ENCODE peak calls at places on chromosomes 16 and 17, in ten cellular contexts. O is sigmoid colon, C is heart left ventricle, V is ovary, W is suprapubic skin, X is adrenal gland, D is uterus, M is A549, Q is IMR-90, B is stomach. S is an unnamed sample.

GRCh38 chr16:20363191-20363590 is 10.7 kb upstream of the UMOD start:
- DNase-seq in B (no peak), X (no peak), D (no peak), Q (no peak), M (no peak), W (no peak), C (no peak), O (no peak), V (no peak), S (no peak)

GRCh38 chr16:86850675-86851074 is 272.3 kb downstream of the FOXL1 start:
- DNase-seq in W (no peak), O (no peak), C (no peak), B (no peak), D (no peak), X (no peak), Q (no peak), V (no peak), M (no peak), S (no peak)

GRCh38 chr17:61444831-61445230 is 7.4 kb upstream of the TBX4 start:
- DNase-seq in V (no peak), C (no peak), B (no peak), Q (peak), O (no peak), W (no peak), D (no peak), X (no peak), M (peak), S (no peak)

GRCh38 chr17:76272541-76273434 is 7.6 kb downstream of the UBALD2 start:
- DNase-seq in B (no peak), O (no peak), X (no peak), W (no peak), M (no peak), Q (no peak), V (no peak), C (peak), D (no peak), S (peak)

GRCh38 chr16:181668-182021 is 1.4 kb downstream of the HBQ1 start:
- DNase-seq in V (no peak), X (no peak), O (no peak), B (no peak), C (no peak), Q (no peak), M (no peak), W (no peak), D (no peak), S (no peak)

GRCh38 chr17:78454346-78454745 is 75.9 kb downstream of the PGS1 start:
- DNase-seq in W (no peak), B (no peak), X (no peak), O (no peak), Q (no peak), M (no peak), D (no peak), V (no peak), C (no peak), S (no peak)

GRCh38 chr17:42288985-42289862 is 926 bp downstream of the STAT5A start:
- DNase-seq in B (peak), M (no peak), C (peak), Q (no peak), O (peak), X (peak), D (peak), W (peak), V (peak), S (peak)

GRCh38 chr16:69936751-69937211 is 14.4 kb upstream of the CLEC18A start:
- DNase-seq in V (no peak), B (no peak), C (no peak), Q (no peak), M (no peak), X (no peak), W (peak), O (no peak), D (no peak), S (peak)

GRCh38 chr17:82025401-82026107 is 2.4 kb downstream of the LRRC45 start:
- DNase-seq in M (no peak), O (no peak), D (no peak), Q (no peak), W (no peak), B (no peak), C (no peak), V (no peak), X (no peak), S (peak)

GRCh38 chr17:76921340-76922036 is 53.3 kb downstream of the MGAT5B start:
- DNase-seq in M (no peak), C (no peak), O (no peak), X (no peak), B (no peak), V (no peak), D (no peak), W (no peak), Q (no peak), S (no peak)

GRCh38 chr16:53456625-53457024 is 22.4 kb downstream of the RBL2 start:
- DNase-seq in D (no peak), Q (no peak), V (no peak), X (no peak), O (no peak), W (no peak), M (no peak), B (no peak), C (no peak), S (no peak)

GRCh38 chr17:81804559-81805399 is 829 bp downstream of the GCGR start:
- DNase-seq in C (no peak), V (no peak), W (no peak), Q (no peak), M (peak), X (no peak), B (no peak), O (no peak), D (no peak), S (no peak)

GRCh38 chr17:44829558-44830358 is at the start of gene GJC1:
- DNase-seq in X (no peak), C (peak), W (no peak), M (peak), O (peak), V (peak), B (no peak), D (peak), Q (no peak), S (peak)

GRCh38 chr16:21684199-21684598 is 20.4 kb downstream of the OTOA start:
- DNase-seq in W (peak), V (no peak), O (no peak), M (no peak), C (no peak), Q (no peak), B (no peak), X (peak), D (no peak), S (no peak)

GRCh38 chr16:54929090-54930033 is 1.3 kb upstream of the IRX5 start:
- DNase-seq in B (peak), M (peak), Q (peak), W (peak), V (peak), X (peak), O (peak), D (peak), C (peak), S (peak)
- TF ChIP-seq CTCF in B (peak), M (peak), Q (no peak), W (peak), V (peak), X (no peak), O (no peak), D (no peak), C (peak), S (peak)

GRCh38 chr17:16286009-16286946 is 67.0 kb downstream of the CENPV start:
- DNase-seq in V (peak), Q (peak), M (peak), W (peak), X (peak), B (peak), D (peak), O (peak), C (peak), S (no peak)
- TF ChIP-seq POLR2A in V (peak), Q (peak), M (peak), W (no peak), X (no peak), B (no peak), D (peak), O (no peak), C (no peak), S (peak)

DNA sequence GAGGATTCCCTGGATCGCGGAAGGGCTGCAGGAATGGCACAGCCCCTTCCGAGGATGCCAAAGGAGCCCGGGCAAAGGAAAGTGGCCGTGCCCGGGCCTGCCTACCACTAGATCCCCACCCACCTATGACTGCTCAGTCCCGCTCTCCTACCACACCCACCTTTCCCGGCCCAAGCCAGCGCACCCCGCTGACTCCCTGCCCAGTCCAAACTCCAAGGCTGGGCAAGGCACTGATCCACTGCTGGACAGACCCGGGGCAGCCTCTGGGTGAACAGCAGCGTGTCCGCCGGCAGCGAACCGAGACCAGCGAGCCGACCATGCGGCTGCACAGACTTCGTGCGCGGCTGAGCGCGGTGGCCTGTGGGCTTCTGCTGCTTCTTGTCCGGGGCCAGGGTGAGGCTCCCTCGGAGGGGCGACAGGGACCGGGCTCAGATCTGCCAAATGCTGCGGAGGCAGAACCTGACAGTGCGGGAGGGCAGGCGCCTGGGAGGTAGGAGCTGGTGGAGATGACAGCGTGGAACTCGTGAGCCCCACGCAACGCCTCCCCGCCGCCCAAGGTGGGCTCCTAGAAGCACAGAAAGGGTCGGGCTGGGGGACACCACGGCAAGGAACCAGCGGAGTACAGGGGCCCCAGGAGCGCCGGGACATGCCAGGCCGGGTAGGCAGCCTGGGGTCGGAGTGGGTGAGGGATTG is at the start of gene CES2:
- DNase-seq in W (no peak), D (no peak), M (no peak), O (no peak), C (peak), X (peak), B (peak), V (peak), Q (peak), S (peak)
- TF ChIP-seq CTCF in W (no peak), D (no peak), M (no peak), O (no peak), C (no peak), X (no peak), B (no peak), V (no peak), Q (no peak), S (no peak)

GRCh38 chr17:48051706-48052486 is 3.7 kb downstream of the NFE2L1 start:
- DNase-seq in Q (peak), V (peak), C (peak), W (no peak), O (peak), M (no peak), B (peak), X (peak), D (peak), S (no peak)
- TF ChIP-seq POLR2A in Q (no peak), V (peak), C (no peak), W (no peak), O (no peak), M (no peak), B (no peak), X (no peak), D (no peak), S (no peak)

GRCh38 chr17:59221159-59221847 is 992 bp downstream of the GDPD1 start:
- DNase-seq in M (no peak), X (no peak), O (no peak), C (no peak), B (no peak), Q (no peak), D (no peak), W (no peak), V (no peak), S (no peak)
- TF ChIP-seq CTCF in M (no peak), X (no peak), O (no peak), C (no peak), B (no peak), Q (no peak), D (no peak), W (no peak), V (no peak), S (no peak)

GRCh38 chr17:38452719-38453118 is 24.5 kb downstream of the ARHGAP23 start:
- DNase-seq in W (no peak), X (no peak), O (no peak), M (no peak), C (no peak), D (no peak), B (no peak), Q (no peak), V (peak), S (no peak)

GRCh38 chr17:38451840-38452529 is 23.7 kb downstream of the ARHGAP23 start:
- DNase-seq in M (no peak), X (peak), C (peak), B (no peak), D (peak), Q (peak), V (peak), O (no peak), W (no peak), S (no peak)

GRCh38 chr17:38454528-38454927 is 26.3 kb downstream of the ARHGAP23 start:
- DNase-seq in Q (peak), V (peak), M (peak), O (peak), X (peak), C (peak), D (peak), W (no peak), B (peak), S (peak)

GRCh38 chr17:38455288-38455915 is 27.1 kb downstream of the ARHGAP23 start:
- DNase-seq in B (no peak), W (no peak), O (no peak), Q (no peak), M (peak), X (no peak), C (no peak), D (no peak), V (peak), S (no peak)

DNA sequence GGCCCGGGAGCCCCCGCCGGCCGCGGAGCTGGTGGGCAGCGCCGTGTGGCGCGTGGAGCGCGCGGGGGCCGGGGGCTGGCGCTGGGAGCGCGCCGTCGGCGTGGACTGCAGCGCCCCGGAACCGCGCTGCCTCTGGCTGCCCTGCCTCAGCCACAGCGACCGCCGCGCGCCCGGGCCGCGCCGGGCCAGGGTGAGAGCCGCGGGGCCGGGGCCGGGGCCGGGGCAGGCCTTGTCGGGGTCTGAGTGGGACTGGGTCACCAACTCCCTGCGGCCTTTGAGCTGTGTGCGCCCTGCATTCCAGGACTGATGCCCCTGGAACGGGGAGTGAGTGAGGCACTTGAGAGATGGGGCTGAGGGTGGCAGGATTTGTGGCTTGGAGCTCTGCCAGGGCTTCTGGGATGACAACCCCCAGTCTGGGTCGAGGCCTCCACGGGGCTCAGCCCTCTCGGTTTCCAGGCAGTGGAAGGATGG is 25.7 kb downstream of the ARHGAP23 start:
- DNase-seq in W (no peak), Q (peak), D (peak), B (no peak), O (no peak), M (no peak), C (no peak), V (peak), X (peak), S (no peak)
- TF ChIP-seq POLR2A in W (no peak), Q (no peak), D (no peak), B (no peak), O (no peak), M (no peak), C (no peak), V (no peak), X (no peak), S (peak)

GRCh38 chr17:46876353-46876887 is 25.0 kb downstream of the WNT9B start:
- DNase-seq in W (no peak), C (no peak), D (no peak), Q (no peak), O (no peak), V (no peak), X (no peak), M (no peak), B (peak), S (peak)
- TF ChIP-seq CTCF in W (no peak), C (no peak), D (no peak), Q (no peak), O (peak), V (no peak), X (no peak), M (peak), B (peak), S (peak)

GRCh38 chr17:57926723-57927047 is 28.5 kb downstream of the CUEDC1 start:
- DNase-seq in M (no peak), O (no peak), D (no peak), C (no peak), Q (no peak), X (no peak), B (no peak), V (no peak), W (no peak), S (no peak)

GRCh38 chr17:57929392-57929791 is 25.8 kb downstream of the CUEDC1 start:
- DNase-seq in C (no peak), B (no peak), Q (no peak), O (no peak), D (no peak), W (no peak), X (no peak), M (no peak), V (no peak), S (no peak)

GRCh38 chr17:57927048-57927723 is 28.0 kb downstream of the CUEDC1 start:
- DNase-seq in W (no peak), C (no peak), Q (peak), B (peak), M (no peak), D (no peak), O (no peak), X (peak), V (no peak), S (peak)

GRCh38 chr17:57930239-57930638 is 25.0 kb downstream of the CUEDC1 start:
- DNase-seq in V (no peak), W (no peak), C (no peak), Q (no peak), M (no peak), B (no peak), X (no peak), D (no peak), O (no peak), S (no peak)

DNA sequence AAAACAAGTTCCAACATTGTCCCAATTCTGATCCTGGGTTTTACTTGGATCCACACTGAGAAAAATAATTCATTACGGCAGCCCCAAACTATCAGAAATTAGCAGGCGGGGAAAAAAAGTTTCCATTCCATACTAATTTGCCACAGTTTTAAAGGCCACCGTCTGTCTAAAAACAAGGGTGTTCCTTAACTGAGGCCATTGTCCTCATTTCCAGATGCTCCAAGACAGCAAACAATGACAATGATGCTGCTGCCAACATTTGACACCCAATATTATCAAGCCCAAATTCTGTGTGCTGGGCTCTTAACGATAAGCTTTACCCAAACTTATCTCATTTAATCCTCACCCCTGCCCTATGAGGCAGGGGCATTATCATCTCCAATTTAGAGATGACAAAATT is 26.3 kb downstream of the CUEDC1 start:
- DNase-seq in Q (no peak), B (no peak), D (no peak), M (no peak), C (no peak), O (no peak), W (no peak), X (no peak), V (no peak), S (no peak)
- TF ChIP-seq POLR2A in Q (no peak), B (no peak), D (no peak), M (no peak), C (no peak), O (no peak), W (no peak), X (no peak), V (no peak), S (no peak)

GRCh38 chr16:47375423-47375822 is 85.4 kb downstream of the ITFG1 start:
- DNase-seq in M (no peak), O (no peak), V (no peak), Q (peak), X (no peak), C (no peak), W (no peak), D (no peak), B (no peak), S (no peak)

GRCh38 chr16:47366228-47366627 is 94.6 kb downstream of the ITFG1 start:
- DNase-seq in C (no peak), B (no peak), W (no peak), V (no peak), X (no peak), Q (no peak), M (no peak), O (no peak), D (no peak), S (no peak)

GRCh38 chr16:47370536-47370935 is 90.3 kb downstream of the ITFG1 start:
- DNase-seq in X (no peak), M (no peak), W (no peak), B (no peak), V (no peak), Q (no peak), D (no peak), O (no peak), C (no peak), S (peak)

GRCh38 chr16:47374629-47375028 is 86.2 kb downstream of the ITFG1 start:
- DNase-seq in O (no peak), W (no peak), M (no peak), D (no peak), C (no peak), B (no peak), V (no peak), Q (peak), X (no peak), S (no peak)

DNA sequence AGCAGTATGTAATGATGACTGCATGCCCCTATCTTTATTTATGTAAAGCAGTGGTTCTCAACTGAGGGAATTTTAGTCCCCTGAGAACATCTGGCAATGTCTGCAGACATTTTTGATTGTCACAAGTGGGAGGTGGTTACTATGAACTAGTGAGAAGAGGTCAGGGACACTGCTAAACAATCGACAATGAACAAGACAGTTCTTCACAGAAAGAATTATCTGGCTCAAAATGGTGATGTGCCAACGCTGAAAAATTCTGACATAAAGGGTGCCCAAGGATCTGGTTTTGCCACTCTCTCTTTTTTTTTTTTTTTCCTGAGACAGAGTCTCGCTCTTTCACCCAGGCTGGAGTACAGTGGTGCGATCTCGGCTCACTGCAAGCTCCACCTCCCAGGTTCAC is 89.2 kb downstream of the ITFG1 start:
- DNase-seq in O (no peak), X (no peak), V (no peak), C (no peak), D (no peak), M (no peak), Q (no peak), B (no peak), W (no peak), S (no peak)
- TF ChIP-seq CTCF in O (no peak), X (no peak), V (no peak), C (no peak), D (no peak), M (no peak), Q (no peak), B (no peak), W (no peak), S (no peak)

S was measured in upper lobe of left lung.